ENCODE peak calls at places on chromosome X, in six cellular contexts. Z is HCT116, P is transverse colon, G is breast epithelium, H is stomach, S is GM23338. O is an unnamed sample.

GRCh38 chrX:30488092-30488491 is 89.5 kb downstream of the TASL start:
- DNase-seq in G (no peak), H (no peak), S (peak; percentile 22), P (no peak), Z (peak; percentile 4), O (no peak)

GRCh38 chrX:155441097-155441496 is 17.3 kb downstream of the F8A3 start:
- DNase-seq in Z (no peak), S (no peak), G (no peak), P (no peak), H (no peak), O (no peak)

GRCh38 chrX:135520553-135521404 is at the start of gene INTS6L:
- DNase-seq in P (peak; percentile 91), S (peak; percentile 89), Z (peak; percentile 67), H (peak; percentile 87), G (peak; percentile 74), O (peak; percentile 41)

GRCh38 chrX:84170931-84171330 is 17.1 kb downstream of the RPS6KA6 start:
- DNase-seq in P (no peak), S (no peak), Z (no peak), G (no peak), H (no peak), O (no peak)

GRCh38 chrX:41452565-41452964 is 5.4 kb downstream of the NYX start:
- DNase-seq in H (no peak), G (no peak), P (no peak), S (no peak), Z (no peak), O (no peak)

GRCh38 chrX:2867191-2867590 is 38.5 kb downstream of the GYG2 start:
- DNase-seq in P (no peak), H (no peak), Z (no peak), S (no peak), G (no peak), O (no peak)

GRCh38 chrX:134460861-134461218 is 875 bp downstream of the HPRT1 start:
- DNase-seq in G (no peak), S (peak; percentile 17), P (no peak), Z (no peak), H (no peak), O (no peak)

GRCh38 chrX:130079824-130080406 is 30.4 kb downstream of the ELF4 start:
- DNase-seq in H (peak; percentile 67), S (peak; percentile 74), G (no peak), Z (peak; percentile 26), P (peak; percentile 67), O (no peak)

GRCh38 chrX:48626401-48627298 is 29.4 kb downstream of the WDR13 start:
- DNase-seq in S (no peak), G (no peak), P (no peak), H (no peak), Z (no peak), O (no peak)

GRCh38 chrX:19127649-19128168 is 5.4 kb upstream of the ADGRG2 start:
- DNase-seq in S (no peak), P (no peak), H (no peak), G (no peak), Z (no peak), O (no peak)

GRCh38 chrX:1593286-1594271 is 2.2 kb downstream of the AKAP17A start:
- DNase-seq in P (no peak), Z (no peak), H (peak; percentile 24), G (no peak), S (no peak), O (no peak)

GRCh38 chrX:355329-356050 is 31.2 kb downstream of the PPP2R3B start:
- DNase-seq in P (no peak), S (no peak), Z (no peak), H (no peak), G (no peak), O (no peak)

GRCh38 chrX:29488919-29489318 is 726.4 kb upstream of the MAGEB2 start:
- DNase-seq in P (no peak), H (no peak), Z (no peak), G (no peak), S (no peak), O (no peak)

GRCh38 chrX:38018734-38019410 is 12.5 kb downstream of the SYTL5 start:
- DNase-seq in P (no peak), S (no peak), H (peak; percentile 32), G (no peak), Z (no peak), O (no peak)

GRCh38 chrX:153571159-153571908 is 27.6 kb downstream of the CCNQ start:
- DNase-seq in S (no peak), Z (no peak), G (no peak), P (no peak), H (no peak), O (no peak)

GRCh38 chrX:6382284-6382683 is 152.6 kb downstream of the VCX3A start:
- DNase-seq in P (no peak), S (no peak), Z (no peak), G (no peak), H (peak; percentile 25), O (no peak)

DNA sequence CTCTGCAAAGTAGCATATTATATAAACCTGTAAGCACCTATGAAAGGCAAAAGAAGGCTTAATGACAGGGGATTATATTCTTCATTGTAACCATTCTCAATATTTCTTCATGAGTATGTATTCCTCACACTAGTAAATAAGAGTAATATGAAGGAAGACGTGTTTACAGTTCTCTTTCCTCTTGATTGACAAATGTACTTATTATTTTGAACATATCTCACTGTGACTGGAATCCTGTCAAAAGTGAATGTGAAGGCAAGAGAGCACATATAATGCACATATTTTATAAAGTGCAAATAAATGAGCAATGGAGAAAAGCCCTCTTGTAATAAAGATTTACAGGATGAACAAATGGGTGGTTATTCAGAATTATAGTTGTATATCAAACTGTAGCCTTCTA is 19.7 kb downstream of the FAM47A start:
- DNase-seq in G (no peak), Z (no peak), S (no peak), H (no peak), P (no peak), O (no peak)
- TF ChIP-seq POLR2AphosphoS5 in G (no peak), Z (no peak), S (no peak), H (no peak), P (no peak), O (no peak)

GRCh38 chrX:39813631-39814246 is 284.0 kb downstream of the BCOR start:
- DNase-seq in S (no peak), Z (no peak), P (peak; percentile 40), G (peak; percentile 67), H (peak; percentile 69), O (no peak)
- TF ChIP-seq POLR2AphosphoS5 in S (no peak), Z (no peak), P (peak; percentile 25), G (peak; percentile 26), H (peak; percentile 55), O (no peak)

GRCh38 chrX:47231167-47231566 is 1.6 kb upstream of the USP11 start:
- DNase-seq in G (no peak), H (no peak), S (no peak), Z (no peak), P (no peak), O (no peak)
- TF ChIP-seq POLR2AphosphoS5 in G (no peak), H (no peak), S (no peak), Z (no peak), P (no peak), O (no peak)

GRCh38 chrX:71254092-71254941 is at the start of gene ZMYM3:
- DNase-seq in G (peak; percentile 79), S (peak; percentile 85), P (peak; percentile 88), H (peak; percentile 86), Z (peak; percentile 50), O (peak; percentile 81)
- TF ChIP-seq POLR2AphosphoS5 in G (no peak), S (no peak), P (peak; percentile 58), H (no peak), Z (no peak), O (no peak)

GRCh38 chrX:24983931-24984330 is 31.8 kb downstream of the ARX start:
- DNase-seq in H (no peak), Z (no peak), G (no peak), P (no peak), S (no peak), O (no peak)

GRCh38 chrX:24979081-24979480 is 36.7 kb downstream of the ARX start:
- DNase-seq in Z (no peak), H (no peak), P (no peak), S (no peak), G (no peak), O (no peak)

GRCh38 chrX:24985120-24985519 is 30.6 kb downstream of the ARX start:
- DNase-seq in Z (no peak), G (no peak), S (no peak), P (no peak), H (no peak), O (no peak)

GRCh38 chrX:24982306-24982965 is 33.3 kb downstream of the ARX start:
- DNase-seq in G (no peak), P (no peak), H (no peak), S (no peak), Z (no peak), O (no peak)

DNA sequence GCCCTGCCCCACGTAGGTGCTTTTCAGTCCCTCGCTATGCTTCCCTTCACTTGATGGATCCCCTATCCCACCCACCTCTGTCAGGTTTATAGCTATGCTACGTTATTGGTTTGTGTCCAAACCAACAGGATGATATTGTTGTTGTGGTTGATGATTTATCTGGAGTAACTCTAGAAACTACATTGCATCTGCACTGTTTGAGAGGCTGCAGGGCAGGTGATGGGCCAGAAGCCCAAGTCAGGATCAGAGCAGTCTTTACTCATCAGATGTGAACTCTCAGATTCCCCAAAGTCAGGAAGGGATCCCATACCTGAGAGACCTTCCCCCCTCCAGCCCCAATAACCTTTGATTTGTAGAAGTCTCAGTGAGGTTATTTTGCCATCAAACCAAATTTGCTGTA is 34.7 kb downstream of the ARX start:
- DNase-seq in G (no peak), P (no peak), S (no peak), H (no peak), Z (no peak), O (no peak)
- TF ChIP-seq POLR2AphosphoS5 in G (no peak), P (no peak), S (no peak), H (no peak), Z (no peak), O (no peak)

DNA sequence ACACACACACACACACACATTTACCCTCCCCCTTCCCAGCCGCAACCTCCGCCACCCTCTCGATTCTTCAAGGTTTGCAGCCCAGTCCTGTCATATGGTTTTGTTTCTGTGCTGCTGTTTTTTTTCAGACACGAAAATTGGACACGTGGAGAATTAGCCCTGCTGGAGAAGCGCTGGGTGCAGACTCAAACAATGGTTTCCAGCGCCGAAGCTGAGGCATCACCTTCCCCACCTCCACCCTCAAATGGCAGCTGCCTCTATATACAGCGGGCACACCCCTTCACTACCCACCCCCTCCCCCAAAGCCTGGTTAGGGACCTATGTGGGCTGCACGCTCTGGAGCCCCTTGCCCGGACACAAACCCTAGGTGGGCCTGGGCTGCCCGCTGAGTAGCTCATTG is 87.9 kb downstream of the BCOR start:
- DNase-seq in S (peak; percentile 36), P (no peak), G (no peak), Z (no peak), H (no peak), O (no peak)
- TF ChIP-seq POLR2AphosphoS5 in S (no peak), P (no peak), G (no peak), Z (no peak), H (no peak), O (no peak)

O was measured in GM12892.